ENCODE peak calls at places on chromosomes 4 and X, in eight cellular contexts. R, S, L, O, Q, N, B and V are unnamed samples.
A peak's percentile ranks its signal among the peaks of the same experiment; 100 is the strongest.

GRCh38 chrX:84219551-84219950 is 31.6 kb upstream of the RPS6KA6 start:
- DNase-seq in R (no peak), S (no peak), L (no peak), O (no peak), Q (no peak), N (no peak), B (no peak), V (no peak)

GRCh38 chr4:72582853-72583252 is 13.8 kb upstream of the ADAMTS3 start:
- DNase-seq in R (no peak), S (no peak), L (peak; percentile 37), O (no peak), Q (no peak), N (no peak), B (no peak), V (no peak)

GRCh38 chr4:165569031-165569430 is 190.2 kb downstream of the CPE start:
- DNase-seq in R (no peak), S (no peak), L (no peak), O (no peak), Q (no peak), N (no peak), B (no peak), V (no peak)

GRCh38 chrX:11073411-11073810 is 37.7 kb upstream of the HCCS start:
- DNase-seq in R (no peak), S (no peak), L (no peak), O (no peak), Q (no peak), N (no peak), B (no peak), V (no peak)

GRCh38 chr4:76781698-76782595 is 116.0 kb downstream of the SOWAHB start:
- DNase-seq in R (no peak), S (no peak), L (peak; percentile 33), O (no peak), Q (no peak), N (no peak), B (peak; percentile 98), V (no peak)

GRCh38 chrX:69815063-69815462 is 199.2 kb downstream of the EDA start:
- DNase-seq in R (no peak), S (no peak), L (no peak), O (no peak), Q (no peak), N (no peak), B (no peak), V (no peak)

GRCh38 chrX:49171752-49172279 is at the start of gene PLP2:
- DNase-seq in R (peak; percentile 78), S (no peak), L (peak; percentile 27), O (peak; percentile 90), Q (peak; percentile 61), N (no peak), B (peak; percentile 40), V (peak; percentile 58)

GRCh38 chr4:101191302-101192098 is 155.8 kb downstream of the PPP3CA start:
- DNase-seq in R (peak; percentile 79), S (no peak), L (peak; percentile 67), O (peak; percentile 80), Q (peak; percentile 82), N (no peak), B (peak; percentile 92), V (peak; percentile 73)

GRCh38 chrX:135410861-135411627 is 10.7 kb upstream of the SMIM10L2A start:
- DNase-seq in R (no peak), S (no peak), L (no peak), O (no peak), Q (no peak), N (no peak), B (no peak), V (no peak)

DNA sequence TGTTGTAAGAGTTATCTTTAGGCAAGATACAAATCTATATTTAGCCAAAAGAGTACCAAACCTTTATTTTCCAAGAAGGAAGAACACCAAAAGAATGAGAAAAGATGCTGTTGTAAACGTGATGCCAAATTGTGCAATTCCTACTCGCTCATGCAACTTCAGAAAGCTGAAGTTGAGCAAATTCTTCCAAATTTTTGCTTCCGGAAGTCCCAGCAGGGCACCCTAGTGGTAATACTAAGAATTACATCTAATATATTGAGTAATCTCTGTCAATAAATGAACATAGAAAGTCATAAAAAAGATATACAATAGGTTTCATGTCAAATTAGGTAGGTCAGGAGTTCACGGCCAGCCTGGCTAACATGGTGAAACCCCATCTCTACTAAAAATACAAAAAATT is 36.0 kb upstream of the SMARCAD1 start:
- DNase-seq in R (no peak), S (no peak), L (no peak), O (no peak), Q (no peak), N (no peak), B (no peak), V (no peak)
- TF ChIP-seq CTCF in R (no peak), S (no peak), L (no peak), O (no peak), Q (peak; percentile 12), N (no peak), B (peak; percentile 27), V (no peak)

GRCh38 chrX:136745215-136746173 is 35.2 kb downstream of the ARHGEF6 start:
- DNase-seq in R (no peak), S (no peak), L (no peak), O (no peak), Q (no peak), N (no peak), B (no peak), V (no peak)
- H3K27ac ChIP-seq in R (no peak overlapping the region), S (peak overlapping the region; percentile 33), L (no peak overlapping the region), O (no peak overlapping the region), Q (no peak overlapping the region), N (no peak overlapping the region), B (no peak overlapping the region), V (no peak overlapping the region)

GRCh38 chrX:120560842-120561633 is at the start of gene CUL4B:
- DNase-seq in R (peak; percentile 96), S (peak; percentile 79), L (peak; percentile 92), O (peak; percentile 98), Q (peak; percentile 95), N (peak; percentile 79), B (peak; percentile 94), V (peak; percentile 90)
- TF ChIP-seq POLR2A in R (no peak), S (no peak), L (no peak), O (no peak), Q (peak; percentile 69), N (peak; percentile 44), B (peak; percentile 78), V (no peak)

GRCh38 chrX:94288972-94289371 is 615.0 kb downstream of the FAM133A start:
- DNase-seq in R (no peak), S (no peak), L (no peak), O (no peak), Q (no peak), N (no peak), B (no peak), V (no peak)

DNA sequence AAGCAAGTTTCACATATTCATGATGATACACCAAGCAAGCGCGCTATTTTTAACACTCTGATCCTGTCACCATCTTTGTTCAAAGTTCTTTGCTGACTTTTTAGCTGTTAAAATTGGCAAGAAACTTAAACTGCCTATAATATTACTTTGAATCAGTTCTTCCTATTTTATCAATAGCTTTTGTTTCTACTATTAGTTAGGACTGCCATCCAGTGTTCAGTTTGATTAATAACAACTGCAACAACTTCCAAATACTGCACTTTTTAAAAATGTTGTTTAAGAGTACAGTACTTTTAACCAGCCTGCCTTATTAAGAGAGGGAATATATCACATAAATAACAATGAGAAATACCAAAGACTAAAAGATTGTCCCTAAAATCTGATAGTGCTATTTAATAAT is 614.3 kb downstream of the FAM133A start:
- DNase-seq in R (no peak), S (no peak), L (no peak), O (no peak), Q (no peak), N (no peak), B (no peak), V (no peak)
- TF ChIP-seq CTCF in R (no peak), S (no peak), L (no peak), O (no peak), Q (peak; percentile 34), N (no peak), B (no peak), V (no peak)

DNA sequence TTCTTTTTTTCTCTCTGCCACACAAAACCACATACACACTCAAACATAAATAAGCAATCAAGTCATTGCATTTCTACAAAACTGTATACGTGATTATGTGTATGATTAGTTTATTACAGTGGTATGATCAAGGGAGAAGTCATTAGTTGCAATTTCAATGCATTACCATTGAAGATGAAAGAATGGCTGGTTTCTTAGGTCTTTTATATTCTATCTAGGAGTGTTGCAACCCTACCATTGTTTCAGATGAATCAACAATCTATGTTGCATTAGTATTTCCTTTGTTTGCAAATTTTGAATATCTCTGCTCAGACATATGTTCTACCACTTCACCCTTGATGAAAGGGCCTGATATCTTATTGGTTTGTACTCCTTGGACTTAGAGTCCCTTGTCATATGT is 6.9 kb downstream of the ANXA3 start:
- DNase-seq in R (no peak), S (no peak), L (no peak), O (no peak), Q (no peak), N (no peak), B (no peak), V (no peak)
- H3K27ac ChIP-seq in R (no peak overlapping the region), S (peak overlapping the region; percentile 40), L (peak overlapping the region; percentile 77), O (no peak overlapping the region), Q (no peak overlapping the region), N (peak overlapping the region; percentile 95), B (no peak overlapping the region), V (peak overlapping the region; percentile 65)

GRCh38 chr4:139082750-139083532 is 67.4 kb downstream of the NOCT start:
- DNase-seq in R (peak; percentile 98), S (peak; percentile 73), L (peak; percentile 97), O (peak; percentile 98), Q (peak; percentile 97), N (peak; percentile 86), B (peak; percentile 97), V (peak; percentile 95)
- TF ChIP-seq POLR2A in R (no peak), S (no peak), L (no peak), O (no peak), Q (peak; percentile 64), N (no peak), B (no peak), V (no peak)